ENCODE peak calls at places on chromosomes 13 and 19, in seven cellular contexts. D, C, J, P, F, Y and M are unnamed samples.

GRCh38 chr19:38144667-38145066 is 79.4 kb downstream of the DPF1 start:
- DNase-seq in D (no peak), C (no peak), J (no peak), P (no peak), F (no peak), Y (no peak), M (no peak)

GRCh38 chr19:33205531-33206260 is 11.6 kb downstream of the LRP3 start:
- DNase-seq in D (no peak), C (no peak), J (no peak), P (no peak), F (no peak), Y (no peak), M (no peak)

GRCh38 chr13:23268441-23268840 is 87.7 kb downstream of the SGCG start:
- DNase-seq in D (no peak), C (no peak), J (no peak), P (no peak), F (no peak), Y (peak), M (no peak)

GRCh38 chr13:95709101-95709500 is 32.2 kb downstream of the DNAJC3 start:
- DNase-seq in D (no peak), C (no peak), J (no peak), P (no peak), F (no peak), Y (no peak), M (no peak)

GRCh38 chr13:40876020-40876738 is 86.8 kb downstream of the SLC25A15 start:
- DNase-seq in D (no peak), C (no peak), J (no peak), P (no peak), F (no peak), Y (no peak), M (no peak)

GRCh38 chr13:32134241-32134801 is 102.7 kb downstream of the FRY start:
- DNase-seq in D (no peak), C (no peak), J (no peak), P (no peak), F (no peak), Y (no peak), M (no peak)

GRCh38 chr13:94933230-94933751 is 220.9 kb upstream of the SOX21 start:
- DNase-seq in D (no peak), C (no peak), J (no peak), P (no peak), F (no peak), Y (no peak), M (no peak)

GRCh38 chr19:10325732-10326131 is 7.6 kb downstream of the RAVER1 start:
- DNase-seq in D (no peak), C (no peak), J (no peak), P (no peak), F (no peak), Y (no peak), M (no peak)

GRCh38 chr13:111597041-111598017 is 276.9 kb downstream of the TEX29 start:
- DNase-seq in D (no peak), C (no peak), J (no peak), P (no peak), F (no peak), Y (no peak), M (no peak)

GRCh38 chr19:58203814-58204475 is 21.1 kb downstream of the ZNF274 start:
- DNase-seq in D (peak), C (no peak), J (no peak), P (no peak), F (no peak), Y (no peak), M (no peak)

GRCh38 chr19:10339380-10339960 is at the start of gene ICAM3:
- DNase-seq in D (no peak), C (no peak), J (no peak), P (no peak), F (no peak), Y (peak), M (no peak)

GRCh38 chr13:46526763-46527162 is 26.2 kb upstream of the LRCH1 start:
- DNase-seq in D (no peak), C (no peak), J (no peak), P (no peak), F (no peak), Y (peak), M (no peak)

GRCh38 chr19:55315956-55316525 is 9.1 kb downstream of the TMEM150B start:
- DNase-seq in D (no peak), C (no peak), J (no peak), P (no peak), F (no peak), Y (no peak), M (no peak)

GRCh38 chr13:47120284-47120683 is 223.4 kb upstream of the HTR2A start:
- DNase-seq in D (no peak), C (no peak), J (no peak), P (no peak), F (no peak), Y (no peak), M (no peak)

GRCh38 chr19:31548941-31549340 is 199.7 kb upstream of the TSHZ3 start:
- DNase-seq in D (peak), C (no peak), J (no peak), P (no peak), F (no peak), Y (no peak), M (peak)

GRCh38 chr19:12137541-12137940 is 2.6 kb downstream of the ZNF20 start:
- DNase-seq in D (peak), C (peak), J (no peak), P (peak), F (no peak), Y (no peak), M (no peak)

GRCh38 chr13:111394211-111394922 is 73.9 kb downstream of the TEX29 start:
- DNase-seq in D (no peak), C (no peak), J (no peak), P (no peak), F (no peak), Y (no peak), M (no peak)

GRCh38 chr13:108033800-108034707 is 181.3 kb downstream of the LIG4 start:
- DNase-seq in D (no peak), C (peak), J (no peak), P (no peak), F (no peak), Y (no peak), M (no peak)

GRCh38 chr13:102799544-102800144 is 725 bp downstream of the BIVM start:
- DNase-seq in D (peak), C (no peak), J (no peak), P (peak), F (no peak), Y (no peak), M (peak)

GRCh38 chr19:29404951-29405727 is 120.7 kb upstream of the VSTM2B start:
- DNase-seq in D (peak), C (no peak), J (no peak), P (no peak), F (peak), Y (no peak), M (no peak)

GRCh38 chr19:6865849-6866248 is 21.5 kb upstream of the ADGRE1 start:
- DNase-seq in D (no peak), C (no peak), J (no peak), P (no peak), F (no peak), Y (no peak), M (no peak)

GRCh38 chr13:78649997-78650724 is 8.8 kb downstream of the OBI1 start:
- DNase-seq in D (no peak), C (no peak), J (no peak), P (no peak), F (no peak), Y (no peak), M (no peak)

GRCh38 chr19:52665047-52665446 is 26.9 kb upstream of the ZNF83 start:
- DNase-seq in D (no peak), C (no peak), J (no peak), P (peak), F (no peak), Y (no peak), M (no peak)
- TF ChIP-seq SP1 in D (no peak), C (no peak), J (no peak), P (no peak), F (no peak), Y (no peak), M (no peak)

GRCh38 chr19:4327252-4327876 is 11.3 kb downstream of the STAP2 start:
- DNase-seq in D (peak), C (no peak), J (no peak), P (peak), F (peak), Y (no peak), M (peak)
- TF ChIP-seq SP1 in D (no peak), C (no peak), J (no peak), P (peak), F (peak), Y (no peak), M (no peak)

GRCh38 chr19:1533510-1534150 is 9.8 kb downstream of the PLK5 start:
- DNase-seq in D (no peak), C (no peak), J (no peak), P (no peak), F (no peak), Y (no peak), M (no peak)
- TF ChIP-seq SP1 in D (no peak), C (no peak), J (no peak), P (no peak), F (no peak), Y (no peak), M (no peak)

GRCh38 chr19:41936961-41937360 is 8.7 kb upstream of the ERFL start:
- DNase-seq in D (no peak), C (no peak), J (no peak), P (no peak), F (no peak), Y (no peak), M (no peak)

GRCh38 chr19:41937525-41937924 is 9.3 kb upstream of the ERFL start:
- DNase-seq in D (no peak), C (no peak), J (no peak), P (no peak), F (no peak), Y (no peak), M (no peak)

GRCh38 chr19:41934849-41935374 is 6.7 kb upstream of the ERFL start:
- DNase-seq in D (peak), C (peak), J (peak), P (peak), F (peak), Y (no peak), M (peak)

GRCh38 chr19:41936416-41936850 is 8.2 kb upstream of the ERFL start:
- DNase-seq in D (no peak), C (no peak), J (no peak), P (no peak), F (no peak), Y (no peak), M (no peak)

DNA sequence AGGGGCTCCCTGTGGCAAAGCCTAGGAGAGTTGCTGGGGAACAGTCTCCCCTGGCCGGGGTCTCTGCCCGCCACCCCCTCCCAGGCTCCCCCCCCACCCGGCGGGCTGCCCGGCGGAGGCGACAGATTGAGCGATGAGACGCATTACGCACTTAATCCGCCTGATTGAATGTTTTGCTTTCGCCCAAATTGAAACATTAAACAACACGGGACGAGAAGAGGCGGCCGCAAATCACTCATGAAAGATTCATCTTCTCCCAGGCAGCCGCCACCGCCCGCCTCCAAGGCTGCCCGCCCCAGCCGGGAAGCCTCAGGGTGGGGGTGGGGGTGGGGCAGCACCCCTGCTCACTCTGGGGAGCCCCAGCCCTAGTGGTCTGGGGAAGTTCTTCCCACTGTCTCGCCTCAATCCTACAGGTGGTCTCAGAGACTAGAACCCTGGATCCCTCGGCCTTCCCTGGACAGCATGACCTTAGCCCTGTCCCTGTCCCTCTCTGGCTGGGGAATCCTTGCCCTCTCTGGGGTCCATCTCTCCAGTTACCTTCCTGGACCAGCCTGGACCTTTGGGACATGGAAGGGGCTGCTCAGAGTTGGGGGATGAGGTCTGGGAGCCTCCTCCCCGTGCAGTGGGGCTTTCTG is 7.6 kb upstream of the ERFL start:
- DNase-seq in D (no peak), C (no peak), J (no peak), P (no peak), F (no peak), Y (no peak), M (no peak)
- TF ChIP-seq SP1 in D (no peak), C (no peak), J (no peak), P (no peak), F (no peak), Y (no peak), M (no peak)

GRCh38 chr13:63107163-63107935 is 1691.7 kb upstream of the PCDH20 start:
- DNase-seq in D (no peak), C (no peak), J (no peak), P (no peak), F (no peak), Y (no peak), M (no peak)
- TF ChIP-seq SP1 in D (no peak), C (no peak), J (no peak), P (no peak), F (no peak), Y (no peak), M (no peak)